ENCODE peak calls at places on chromosome 12, in eight cellular contexts. F is HAP-1, U is astrocyte of the spinal cord, K is neuronal stem cell, E is prostate gland, C is kidney glomerular epithelial cell, V is head of caudate nucleus, P is posterior vena cava. D is an unnamed sample.

GRCh38 chr12:53961025-53961761 is 6.5 kb downstream of the HOXC12 start:
- DNase-seq in F (no peak), U (no peak), K (no peak), E (no peak), C (no peak), V (no peak), P (peak), D (no peak)

GRCh38 chr12:117063162-117063911 is 35.9 kb downstream of the TESC start:
- DNase-seq in F (no peak), U (no peak), K (no peak), E (no peak), C (no peak), V (no peak), P (no peak), D (no peak)

GRCh38 chr12:124523071-124523470 is 44.3 kb downstream of the NCOR2 start:
- DNase-seq in F (no peak), U (no peak), K (no peak), E (no peak), C (peak), V (no peak), P (no peak), D (peak)

GRCh38 chr12:39103552-39104165 is 198.3 kb upstream of the CPNE8 start:
- DNase-seq in F (peak), U (peak), K (peak), E (peak), C (peak), V (no peak), P (no peak), D (peak)

GRCh38 chr12:65925626-65926025 is 101.3 kb downstream of the HMGA2 start:
- DNase-seq in F (no peak), U (no peak), K (no peak), E (no peak), C (no peak), V (no peak), P (no peak), D (peak)

GRCh38 chr12:68481181-68481941 is 129.3 kb upstream of the RAP1B start:
- DNase-seq in F (no peak), U (no peak), K (no peak), E (no peak), C (no peak), V (no peak), P (no peak), D (no peak)

GRCh38 chr12:91529829-91530228 is 347.2 kb upstream of the DCN start:
- DNase-seq in F (no peak), U (peak), K (no peak), E (peak), C (peak), V (no peak), P (no peak), D (peak)

GRCh38 chr12:128729628-128730121 is 94.1 kb downstream of the SLC15A4 start:
- DNase-seq in F (no peak), U (no peak), K (no peak), E (no peak), C (peak), V (no peak), P (no peak), D (peak)

GRCh38 chr12:124097681-124098080 is 124.7 kb downstream of the ZNF664 start:
- DNase-seq in F (no peak), U (no peak), K (no peak), E (no peak), C (no peak), V (no peak), P (peak), D (no peak)

GRCh38 chr12:93591137-93591868 is 18.8 kb downstream of the SOCS2 start:
- DNase-seq in F (peak), U (peak), K (no peak), E (peak), C (peak), V (peak), P (peak), D (peak)

GRCh38 chr12:58850826-58851225 is 69.5 kb downstream of the LRIG3 start:
- DNase-seq in F (no peak), U (no peak), K (no peak), E (no peak), C (no peak), V (no peak), P (no peak), D (no peak)

GRCh38 chr12:4277856-4278581 is 4.5 kb downstream of the CCND2 start:
- DNase-seq in F (no peak), U (no peak), K (no peak), E (no peak), C (no peak), V (no peak), P (no peak), D (no peak)

GRCh38 chr12:32446306-32447119 is 47.2 kb downstream of the FGD4 start:
- DNase-seq in F (no peak), U (no peak), K (no peak), E (no peak), C (no peak), V (no peak), P (no peak), D (peak)

GRCh38 chr12:68162374-68162773 is 2.8 kb upstream of the IFNG start:
- DNase-seq in F (no peak), U (no peak), K (no peak), E (no peak), C (no peak), V (no peak), P (no peak), D (peak)

GRCh38 chr12:10212623-10213131 is at the start of gene GABARAPL1:
- DNase-seq in F (peak), U (peak), K (peak), E (peak), C (peak), V (peak), P (peak), D (no peak)

GRCh38 chr12:59408431-59408830 is 187.4 kb upstream of the SLC16A7 start:
- DNase-seq in F (no peak), U (peak), K (no peak), E (no peak), C (no peak), V (no peak), P (no peak), D (peak)

GRCh38 chr12:56591111-56591510 is 39.0 kb downstream of the BAZ2A start:
- DNase-seq in F (no peak), U (no peak), K (no peak), E (no peak), C (no peak), V (no peak), P (peak), D (no peak)

GRCh38 chr12:46181465-46181864 is 87.4 kb downstream of the SLC38A1 start:
- DNase-seq in F (no peak), U (no peak), K (no peak), E (no peak), C (no peak), V (no peak), P (no peak), D (no peak)

GRCh38 chr12:111409403-111410228 is 3.9 kb downstream of the SH2B3 start:
- DNase-seq in F (no peak), U (peak), K (no peak), E (no peak), C (peak), V (no peak), P (peak), D (no peak)

GRCh38 chr12:57842342-57843294 is 3.9 kb downstream of the CTDSP2 start:
- DNase-seq in F (no peak), U (no peak), K (no peak), E (no peak), C (no peak), V (no peak), P (no peak), D (no peak)

GRCh38 chr12:122874081-122874480 is 21.8 kb downstream of the VPS37B start:
- DNase-seq in F (no peak), U (no peak), K (no peak), E (no peak), C (no peak), V (no peak), P (peak), D (no peak)

GRCh38 chr12:12999276-12999958 is 648 bp downstream of the HEBP1 start:
- DNase-seq in F (no peak), U (no peak), K (no peak), E (no peak), C (no peak), V (no peak), P (no peak), D (peak)

GRCh38 chr12:5628501-5628900 is 196.6 kb downstream of the NTF3 start:
- DNase-seq in F (no peak), U (no peak), K (no peak), E (no peak), C (no peak), V (no peak), P (no peak), D (no peak)

GRCh38 chr12:132190012-132190755 is 45.9 kb downstream of the NOC4L start:
- DNase-seq in F (no peak), U (no peak), K (no peak), E (no peak), C (no peak), V (no peak), P (no peak), D (no peak)

GRCh38 chr12:26651566-26652188 is 181.3 kb downstream of the ITPR2 start:
- DNase-seq in F (peak), U (peak), K (peak), E (peak), C (peak), V (peak), P (no peak), D (peak)

GRCh38 chr12:124684971-124685688 is 117.7 kb upstream of the NCOR2 start:
- DNase-seq in F (no peak), U (peak), K (no peak), E (peak), C (peak), V (no peak), P (no peak), D (peak)

GRCh38 chr12:81450920-81451739 is 308.0 kb downstream of the PPFIA2 start:
- DNase-seq in F (peak), U (peak), K (peak), E (peak), C (peak), V (peak), P (no peak), D (peak)

GRCh38 chr12:89349814-89350213 is 2.5 kb downstream of the DUSP6 start:
- DNase-seq in F (peak), U (peak), K (no peak), E (peak), C (no peak), V (no peak), P (no peak), D (peak)

GRCh38 chr12:92259291-92259690 is 113.6 kb upstream of the BTG1 start:
- DNase-seq in F (no peak), U (no peak), K (no peak), E (no peak), C (no peak), V (no peak), P (no peak), D (no peak)

GRCh38 chr12:18222699-18223098 is 38.6 kb upstream of the PIK3C2G start:
- DNase-seq in F (no peak), U (no peak), K (no peak), E (no peak), C (no peak), V (no peak), P (no peak), D (no peak)